ENCODE peak calls at places on chromosomes 3 and 15, in five cellular contexts. One of them, this sample, is unnamed.

GRCh38 chr15:66862111-66862815 is 160.2 kb downstream of the SMAD6 start:
- DNase-seq in tibial nerve: no peak
- DNase-seq in CD4-positive, alpha-beta T cell: no peak
- DNase-seq in Karpas-422: no peak
- DNase-seq in neural progenitor cell: no peak
- DNase-seq in this sample: no peak

GRCh38 chr3:183768114-183768513 is 57.3 kb downstream of the MAP6D1 start:
- DNase-seq in tibial nerve: no peak
- DNase-seq in CD4-positive, alpha-beta T cell: no peak
- DNase-seq in Karpas-422: no peak
- DNase-seq in neural progenitor cell: no peak
- DNase-seq in this sample: no peak

GRCh38 chr3:31043184-31043819 is 148.8 kb upstream of the GADL1 start:
- DNase-seq in tibial nerve: peak; percentile 20
- DNase-seq in CD4-positive, alpha-beta T cell: no peak
- DNase-seq in Karpas-422: no peak
- DNase-seq in neural progenitor cell: no peak
- DNase-seq in this sample: peak; percentile 35

GRCh38 chr3:114803042-114803695 is 343.9 kb downstream of the ZBTB20 start:
- DNase-seq in tibial nerve: no peak
- DNase-seq in CD4-positive, alpha-beta T cell: no peak
- DNase-seq in Karpas-422: no peak
- DNase-seq in neural progenitor cell: no peak
- DNase-seq in this sample: no peak

GRCh38 chr3:9917820-9918219 is 922 bp downstream of the IL17RC start:
- DNase-seq in tibial nerve: no peak
- DNase-seq in CD4-positive, alpha-beta T cell: no peak
- DNase-seq in Karpas-422: no peak
- DNase-seq in neural progenitor cell: no peak
- DNase-seq in this sample: no peak

GRCh38 chr3:116444099-116444700 is 1.1 kb downstream of the LSAMP start:
- DNase-seq in tibial nerve: no peak
- DNase-seq in CD4-positive, alpha-beta T cell: no peak
- DNase-seq in Karpas-422: no peak
- DNase-seq in neural progenitor cell: peak; percentile 2
- DNase-seq in this sample: no peak

GRCh38 chr3:58383476-58383875 is 50.2 kb downstream of the PDHB start:
- DNase-seq in tibial nerve: no peak
- DNase-seq in CD4-positive, alpha-beta T cell: no peak
- DNase-seq in Karpas-422: no peak
- DNase-seq in neural progenitor cell: no peak
- DNase-seq in this sample: no peak

GRCh38 chr3:30289324-30289723 is 317.1 kb upstream of the TGFBR2 start:
- DNase-seq in tibial nerve: no peak
- DNase-seq in CD4-positive, alpha-beta T cell: no peak
- DNase-seq in Karpas-422: no peak
- DNase-seq in neural progenitor cell: no peak
- DNase-seq in this sample: no peak

GRCh38 chr3:141049681-141050080 is 1.5 kb upstream of the SPSB4 start:
- DNase-seq in tibial nerve: no peak
- DNase-seq in CD4-positive, alpha-beta T cell: no peak
- DNase-seq in Karpas-422: peak; percentile 45
- DNase-seq in neural progenitor cell: peak; percentile 51
- DNase-seq in this sample: no peak